ENCODE peak calls at places on chromosomes 4 and X, in five cellular contexts. U is ELR, W is T follicular helper cell, L is RPMI7951, B is H1. H is an unnamed sample.

GRCh38 chr4:158133551-158133950 is 39.3 kb downstream of the GASK1B start:
- DNase-seq in U (no peak), B (no peak), W (no peak), L (no peak), H (no peak)

GRCh38 chr4:57043304-57044251 is 64.9 kb downstream of the POLR2B start:
- DNase-seq in L (peak; percentile 88), W (no peak), U (no peak), B (no peak), H (no peak)

GRCh38 chrX:136421338-136421737 is 66.4 kb upstream of the BRS3 start:
- DNase-seq in B (no peak), W (no peak), L (no peak), U (no peak), H (no peak)

GRCh38 chr4:25345880-25346279 is 31.2 kb upstream of the ANAPC4 start:
- DNase-seq in B (no peak), U (no peak), W (no peak), L (peak; percentile 41), H (no peak)

GRCh38 chrX:8749697-8750096 is 17.8 kb upstream of the ANOS1 start:
- DNase-seq in W (no peak), L (no peak), U (no peak), B (no peak), H (no peak)

GRCh38 chr4:169024762-169025161 is 14.7 kb upstream of the CBR4 start:
- DNase-seq in L (peak; percentile 51), W (no peak), U (peak; percentile 59), B (no peak), H (no peak)

GRCh38 chr4:147590249-147590920 is 26.8 kb upstream of the TMEM184C start:
- DNase-seq in W (peak; percentile 10), L (peak; percentile 57), U (peak; percentile 74), B (peak; percentile 82), H (no peak)

GRCh38 chrX:126165721-126166401 is at the start of gene DCAF12L2:
- DNase-seq in B (peak; percentile 46), W (no peak), L (no peak), U (no peak), H (no peak)

GRCh38 chrX:44042124-44042523 is 68.9 kb upstream of the NDP start:
- DNase-seq in B (no peak), U (no peak), L (no peak), W (no peak), H (no peak)

GRCh38 chr4:177380730-177381287 is 61.4 kb downstream of the AGA start:
- DNase-seq in L (peak; percentile 5), B (peak; percentile 72), W (no peak), U (peak; percentile 49), H (no peak)

GRCh38 chr4:110631582-110632505 is 9.0 kb upstream of the PITX2 start:
- DNase-seq in U (peak; percentile 89), B (peak; percentile 89), L (peak; percentile 66), W (no peak), H (peak; percentile 84)

GRCh38 chr4:80202190-80202711 is 4.9 kb downstream of the PRDM8 start:
- DNase-seq in L (peak; percentile 79), W (peak; percentile 72), B (peak; percentile 94), U (peak; percentile 78), H (peak; percentile 92)